ENCODE peak calls at places on chromosomes 11 and 22, in five cellular contexts. One of them, this sample, is unnamed.

GRCh38 chr11:61797263-61797944 is 4.7 kb downstream of the FEN1 start:
- DNase-seq in neuronal stem cell: peak; percentile 62
- DNase-seq in CD4-positive, alpha-beta memory T cell: peak; percentile 73
- DNase-seq in CD8-positive, alpha-beta memory T cell: peak; percentile 59
- DNase-seq in psoas muscle: peak; percentile 66
- DNase-seq in this sample: peak; percentile 78

GRCh38 chr11:134592391-134592990 is 180.4 kb upstream of the B3GAT1 start:
- DNase-seq in neuronal stem cell: peak; percentile 37
- DNase-seq in CD4-positive, alpha-beta memory T cell: no peak
- DNase-seq in CD8-positive, alpha-beta memory T cell: no peak
- DNase-seq in psoas muscle: no peak
- DNase-seq in this sample: peak; percentile 10

GRCh38 chr22:22123118-22123959 is 121.2 kb upstream of the VPREB1 start:
- DNase-seq in neuronal stem cell: no peak
- DNase-seq in CD4-positive, alpha-beta memory T cell: no peak
- DNase-seq in CD8-positive, alpha-beta memory T cell: no peak
- DNase-seq in psoas muscle: no peak
- DNase-seq in this sample: no peak

GRCh38 chr11:90364527-90364926 is 141.7 kb upstream of the CHORDC1 start:
- DNase-seq in neuronal stem cell: no peak
- DNase-seq in CD4-positive, alpha-beta memory T cell: no peak
- DNase-seq in CD8-positive, alpha-beta memory T cell: no peak
- DNase-seq in psoas muscle: no peak
- DNase-seq in this sample: no peak

GRCh38 chr11:33987975-33988580 is 63.5 kb upstream of the CAPRIN1 start:
- DNase-seq in neuronal stem cell: peak; percentile 73
- DNase-seq in CD4-positive, alpha-beta memory T cell: peak; percentile 61
- DNase-seq in CD8-positive, alpha-beta memory T cell: peak; percentile 58
- DNase-seq in psoas muscle: peak; percentile 53
- DNase-seq in this sample: peak; percentile 69

GRCh38 chr11:27233654-27234042 is 129.4 kb downstream of the CCDC34 start:
- DNase-seq in neuronal stem cell: no peak
- DNase-seq in CD4-positive, alpha-beta memory T cell: no peak
- DNase-seq in CD8-positive, alpha-beta memory T cell: no peak
- DNase-seq in psoas muscle: no peak
- DNase-seq in this sample: no peak

GRCh38 chr11:45646275-45646970 is 19.0 kb downstream of the CHST1 start:
- DNase-seq in neuronal stem cell: no peak
- DNase-seq in CD4-positive, alpha-beta memory T cell: peak; percentile 9
- DNase-seq in CD8-positive, alpha-beta memory T cell: no peak
- DNase-seq in psoas muscle: no peak
- DNase-seq in this sample: peak; percentile 16

GRCh38 chr11:112453601-112454577 is 193.2 kb upstream of the PLET1 start:
- DNase-seq in neuronal stem cell: no peak
- DNase-seq in CD4-positive, alpha-beta memory T cell: peak; percentile 5
- DNase-seq in CD8-positive, alpha-beta memory T cell: peak; percentile 2
- DNase-seq in psoas muscle: peak; percentile 19
- DNase-seq in this sample: peak; percentile 31

GRCh38 chr22:43090130-43090789 is 1.1 kb upstream of the TTLL1 start:
- DNase-seq in neuronal stem cell: no peak
- DNase-seq in CD4-positive, alpha-beta memory T cell: peak; percentile 34
- DNase-seq in CD8-positive, alpha-beta memory T cell: peak; percentile 29
- DNase-seq in psoas muscle: peak; percentile 43
- DNase-seq in this sample: no peak

DNA sequence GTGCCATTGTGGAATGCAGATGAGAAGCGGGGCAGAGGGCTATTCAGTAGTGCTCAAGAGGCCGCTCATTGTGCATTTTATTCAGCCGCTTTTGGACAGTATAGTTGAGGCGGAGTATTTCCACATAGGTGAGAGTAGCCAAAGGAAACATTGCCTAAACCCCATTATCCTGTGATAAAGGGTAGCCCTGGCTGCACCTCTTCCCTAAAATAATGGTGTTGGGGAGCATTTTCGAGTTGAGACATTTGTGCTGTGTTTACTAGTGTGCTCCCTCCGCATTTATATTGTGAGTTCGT is 68.8 kb downstream of the SPECC1L start:
- DNase-seq in neuronal stem cell: no peak
- DNase-seq in CD4-positive, alpha-beta memory T cell: no peak
- DNase-seq in CD8-positive, alpha-beta memory T cell: no peak
- DNase-seq in psoas muscle: no peak
- DNase-seq in this sample: no peak
- H3K27ac ChIP-seq in neuronal stem cell: peak overlapping the region; percentile 26
- H3K27ac ChIP-seq in CD4-positive, alpha-beta memory T cell: no peak overlapping the region
- H3K27ac ChIP-seq in CD8-positive, alpha-beta memory T cell: no peak overlapping the region
- H3K27ac ChIP-seq in psoas muscle: peak overlapping the region; percentile 83
- H3K27ac ChIP-seq in this sample: no peak overlapping the region

DNA sequence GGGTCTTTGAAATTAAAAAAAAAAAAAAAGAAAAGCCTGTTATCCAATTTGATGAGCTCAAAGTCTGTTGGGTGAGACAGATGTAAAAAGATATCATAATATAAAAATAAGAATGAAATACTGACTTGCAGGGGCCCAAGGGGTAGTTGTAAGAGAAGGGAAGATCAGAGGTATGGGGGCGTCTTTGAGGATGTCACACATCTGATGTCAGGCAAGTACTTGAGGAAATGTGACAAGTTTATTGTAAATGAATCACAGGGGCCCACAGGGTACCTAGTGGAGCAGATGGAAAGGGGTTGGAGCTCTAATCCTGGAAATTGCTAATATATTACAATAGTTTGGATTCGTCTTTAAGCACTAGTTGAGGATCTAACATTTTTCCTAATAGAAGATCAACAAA is 131.6 kb downstream of the MAML2 start:
- DNase-seq in neuronal stem cell: no peak
- DNase-seq in CD4-positive, alpha-beta memory T cell: peak; percentile 18
- DNase-seq in CD8-positive, alpha-beta memory T cell: peak; percentile 29
- DNase-seq in psoas muscle: no peak
- DNase-seq in this sample: no peak
- H3K27ac ChIP-seq in neuronal stem cell: no peak overlapping the region
- H3K27ac ChIP-seq in CD4-positive, alpha-beta memory T cell: no peak overlapping the region
- H3K27ac ChIP-seq in CD8-positive, alpha-beta memory T cell: no peak overlapping the region
- H3K27ac ChIP-seq in psoas muscle: no peak overlapping the region
- H3K27ac ChIP-seq in this sample: peak overlapping the region; percentile 65

GRCh38 chr11:78424334-78425270 is 7.0 kb upstream of the GAB2 start:
- DNase-seq in neuronal stem cell: no peak
- DNase-seq in CD4-positive, alpha-beta memory T cell: no peak
- DNase-seq in CD8-positive, alpha-beta memory T cell: no peak
- DNase-seq in psoas muscle: no peak
- DNase-seq in this sample: no peak
- H3K27ac ChIP-seq in neuronal stem cell: no peak overlapping the region
- H3K27ac ChIP-seq in CD4-positive, alpha-beta memory T cell: no peak overlapping the region
- H3K27ac ChIP-seq in CD8-positive, alpha-beta memory T cell: no peak overlapping the region
- H3K27ac ChIP-seq in psoas muscle: no peak overlapping the region
- H3K27ac ChIP-seq in this sample: no peak overlapping the region

GRCh38 chr22:41116342-41116741 is 23.9 kb downstream of the EP300 start:
- DNase-seq in neuronal stem cell: no peak
- DNase-seq in CD4-positive, alpha-beta memory T cell: no peak
- DNase-seq in CD8-positive, alpha-beta memory T cell: no peak
- DNase-seq in psoas muscle: no peak
- DNase-seq in this sample: no peak

GRCh38 chr22:41123151-41123550 is 30.8 kb downstream of the EP300 start:
- DNase-seq in neuronal stem cell: no peak
- DNase-seq in CD4-positive, alpha-beta memory T cell: no peak
- DNase-seq in CD8-positive, alpha-beta memory T cell: no peak
- DNase-seq in psoas muscle: no peak
- DNase-seq in this sample: no peak

GRCh38 chr22:41117127-41117965 is 25.0 kb downstream of the EP300 start:
- DNase-seq in neuronal stem cell: no peak
- DNase-seq in CD4-positive, alpha-beta memory T cell: no peak
- DNase-seq in CD8-positive, alpha-beta memory T cell: no peak
- DNase-seq in psoas muscle: no peak
- DNase-seq in this sample: no peak
- H3K27ac ChIP-seq in neuronal stem cell: no peak overlapping the region
- H3K27ac ChIP-seq in CD4-positive, alpha-beta memory T cell: no peak overlapping the region
- H3K27ac ChIP-seq in CD8-positive, alpha-beta memory T cell: no peak overlapping the region
- H3K27ac ChIP-seq in psoas muscle: no peak overlapping the region
- H3K27ac ChIP-seq in this sample: no peak overlapping the region

This sample was measured in naive thymus-derived CD4-positive, alpha-beta T cell.